ENCODE peak calls at places on chromosomes 4 and X, in five cellular contexts. One of them, this sample, is unnamed.

GRCh38 chrX:46777971-46778810 is 19.3 kb upstream of the SLC9A7 start:
- DNase-seq in natural killer cell: no peak
- DNase-seq in lower leg skin: peak; percentile 23
- DNase-seq in MCF 10A: peak; percentile 25
- DNase-seq in AG04450: no peak
- DNase-seq in this sample: no peak

GRCh38 chr4:123304151-123305021 is 92.2 kb upstream of the SPRY1 start:
- DNase-seq in MCF 10A: no peak
- DNase-seq in natural killer cell: no peak
- DNase-seq in lower leg skin: no peak
- DNase-seq in AG04450: no peak
- DNase-seq in this sample: no peak

GRCh38 chr4:110020139-110020538 is 107.5 kb downstream of the EGF start:
- DNase-seq in lower leg skin: no peak
- DNase-seq in MCF 10A: no peak
- DNase-seq in natural killer cell: no peak
- DNase-seq in AG04450: no peak
- DNase-seq in this sample: no peak

GRCh38 chrX:99820197-99820596 is 589.9 kb downstream of the PCDH19 start:
- DNase-seq in AG04450: no peak
- DNase-seq in natural killer cell: no peak
- DNase-seq in lower leg skin: no peak
- DNase-seq in MCF 10A: no peak
- DNase-seq in this sample: no peak

GRCh38 chrX:23901065-23901464 is 6.7 kb downstream of the APOO start:
- DNase-seq in AG04450: peak; percentile 23
- DNase-seq in lower leg skin: no peak
- DNase-seq in MCF 10A: peak; percentile 95
- DNase-seq in natural killer cell: no peak
- DNase-seq in this sample: no peak

GRCh38 chr4:175946472-175947116 is 119.0 kb upstream of the WDR17 start:
- DNase-seq in natural killer cell: no peak
- DNase-seq in MCF 10A: no peak
- DNase-seq in AG04450: no peak
- DNase-seq in lower leg skin: no peak
- DNase-seq in this sample: no peak

GRCh38 chr4:55807556-55807955 is 12.0 kb upstream of the EXOC1L start:
- DNase-seq in AG04450: no peak
- DNase-seq in MCF 10A: no peak
- DNase-seq in lower leg skin: no peak
- DNase-seq in natural killer cell: no peak
- DNase-seq in this sample: no peak

GRCh38 chr4:18847276-18847890 is 825.8 kb upstream of the LCORL start:
- DNase-seq in AG04450: no peak
- DNase-seq in natural killer cell: no peak
- DNase-seq in lower leg skin: no peak
- DNase-seq in MCF 10A: peak; percentile 6
- DNase-seq in this sample: no peak

GRCh38 chrX:4550018-4550417 is 836.6 kb upstream of the PRKX start:
- DNase-seq in AG04450: no peak
- DNase-seq in MCF 10A: no peak
- DNase-seq in natural killer cell: no peak
- DNase-seq in lower leg skin: no peak
- DNase-seq in this sample: no peak

GRCh38 chr4:133190098-133190497 is 41.0 kb downstream of the PCDH10 start:
- DNase-seq in AG04450: no peak
- DNase-seq in lower leg skin: no peak
- DNase-seq in MCF 10A: no peak
- DNase-seq in natural killer cell: no peak
- DNase-seq in this sample: no peak

GRCh38 chr4:173529505-173530325 is at the start of gene HAND2:
- DNase-seq in MCF 10A: no peak
- DNase-seq in AG04450: no peak
- DNase-seq in natural killer cell: no peak
- DNase-seq in lower leg skin: no peak
- DNase-seq in this sample: peak; percentile 84

GRCh38 chr4:142293536-142293935 is 552.6 kb downstream of the INPP4B start:
- DNase-seq in lower leg skin: no peak
- DNase-seq in MCF 10A: no peak
- DNase-seq in AG04450: peak; percentile 7
- DNase-seq in natural killer cell: no peak
- DNase-seq in this sample: no peak

GRCh38 chr4:41141910-41142309 is 72.4 kb downstream of the APBB2 start:
- DNase-seq in MCF 10A: peak; percentile 69
- DNase-seq in natural killer cell: no peak
- DNase-seq in lower leg skin: no peak
- DNase-seq in AG04450: no peak
- DNase-seq in this sample: no peak

GRCh38 chrX:139063364-139063763 is 351.8 kb upstream of the FGF13 start:
- DNase-seq in lower leg skin: no peak
- DNase-seq in AG04450: no peak
- DNase-seq in natural killer cell: no peak
- DNase-seq in MCF 10A: no peak
- DNase-seq in this sample: no peak

GRCh38 chr4:124060261-124060918 is 652.1 kb downstream of the ANKRD50 start:
- DNase-seq in lower leg skin: peak; percentile 85
- DNase-seq in natural killer cell: no peak
- DNase-seq in AG04450: no peak
- DNase-seq in MCF 10A: peak; percentile 45
- DNase-seq in this sample: no peak

GRCh38 chrX:140354431-140355120 is 150.3 kb downstream of the SOX3 start:
- DNase-seq in AG04450: no peak
- DNase-seq in MCF 10A: no peak
- DNase-seq in lower leg skin: no peak
- DNase-seq in natural killer cell: no peak
- DNase-seq in this sample: no peak

GRCh38 chr4:174633399-174633798 is 111.1 kb upstream of the HPGD start:
- DNase-seq in AG04450: no peak
- DNase-seq in MCF 10A: no peak
- DNase-seq in lower leg skin: no peak
- DNase-seq in natural killer cell: no peak
- DNase-seq in this sample: no peak

GRCh38 chr4:128428397-128428796 is 140.8 kb upstream of the PGRMC2 start:
- DNase-seq in MCF 10A: no peak
- DNase-seq in natural killer cell: no peak
- DNase-seq in lower leg skin: no peak
- DNase-seq in AG04450: no peak
- DNase-seq in this sample: no peak

GRCh38 chr4:128424524-128425195 is 137.0 kb upstream of the PGRMC2 start:
- DNase-seq in natural killer cell: no peak
- DNase-seq in AG04450: no peak
- DNase-seq in MCF 10A: peak; percentile 31
- DNase-seq in lower leg skin: no peak
- DNase-seq in this sample: no peak

GRCh38 chr4:128427832-128428366 is 140.3 kb upstream of the PGRMC2 start:
- DNase-seq in MCF 10A: peak; percentile 88
- DNase-seq in lower leg skin: no peak
- DNase-seq in AG04450: peak; percentile 50
- DNase-seq in natural killer cell: no peak
- DNase-seq in this sample: no peak
- TF ChIP-seq CTCF in MCF 10A: peak; percentile 42
- TF ChIP-seq CTCF in lower leg skin: no peak
- TF ChIP-seq CTCF in AG04450: peak; percentile 61
- TF ChIP-seq CTCF in natural killer cell: no peak
- TF ChIP-seq CTCF in this sample: peak; percentile 50

DNA sequence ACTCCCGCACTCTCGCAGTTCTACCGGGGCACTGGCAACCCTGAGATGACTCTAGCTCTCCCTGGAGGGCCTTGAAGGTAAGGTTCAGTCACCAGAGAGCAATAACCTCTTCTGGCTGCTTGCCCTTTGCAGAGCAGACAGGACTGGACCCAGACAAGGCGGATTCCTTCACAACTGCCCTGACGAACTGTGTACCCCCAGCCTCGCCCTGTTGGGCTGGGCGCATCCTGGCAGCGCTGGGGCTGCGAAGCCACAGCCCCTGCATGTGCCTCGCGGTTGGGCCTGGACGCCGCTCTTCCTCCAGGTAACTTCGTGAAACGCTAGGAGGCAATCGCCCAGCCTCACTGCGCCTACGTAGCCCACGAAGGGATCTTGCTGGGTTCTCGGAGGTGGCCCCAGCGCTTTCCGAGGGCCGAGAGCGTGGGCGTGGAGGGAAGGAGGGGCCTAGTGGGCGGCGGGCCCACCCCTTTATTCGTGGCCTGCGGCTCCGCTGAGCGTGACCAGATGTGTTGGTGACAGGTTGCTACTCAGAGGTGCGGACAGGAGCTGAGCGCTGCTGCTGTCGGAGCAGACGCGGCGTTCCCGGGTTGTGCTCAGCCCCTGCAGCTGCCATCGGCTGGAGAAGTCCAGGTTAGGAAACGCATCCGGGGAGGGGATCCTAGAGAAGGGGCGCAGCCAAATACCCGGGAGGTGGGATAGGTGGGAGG is 1.9 kb upstream of the MAMLD1 start:
- DNase-seq in lower leg skin: no peak
- DNase-seq in MCF 10A: peak; percentile 14
- DNase-seq in natural killer cell: no peak
- DNase-seq in AG04450: no peak
- DNase-seq in this sample: peak; percentile 81
- TF ChIP-seq CTCF in lower leg skin: no peak
- TF ChIP-seq CTCF in MCF 10A: no peak
- TF ChIP-seq CTCF in natural killer cell: no peak
- TF ChIP-seq CTCF in AG04450: peak; percentile 27
- TF ChIP-seq CTCF in this sample: no peak

GRCh38 chrX:154596290-154596929 is 11.5 kb downstream of the CTAG1A start:
- DNase-seq in lower leg skin: peak; percentile 81
- DNase-seq in natural killer cell: no peak
- DNase-seq in MCF 10A: peak; percentile 69
- DNase-seq in AG04450: no peak
- DNase-seq in this sample: peak; percentile 84
- TF ChIP-seq CTCF in lower leg skin: no peak
- TF ChIP-seq CTCF in natural killer cell: no peak
- TF ChIP-seq CTCF in MCF 10A: no peak
- TF ChIP-seq CTCF in AG04450: no peak
- TF ChIP-seq CTCF in this sample: peak; percentile 36

DNA sequence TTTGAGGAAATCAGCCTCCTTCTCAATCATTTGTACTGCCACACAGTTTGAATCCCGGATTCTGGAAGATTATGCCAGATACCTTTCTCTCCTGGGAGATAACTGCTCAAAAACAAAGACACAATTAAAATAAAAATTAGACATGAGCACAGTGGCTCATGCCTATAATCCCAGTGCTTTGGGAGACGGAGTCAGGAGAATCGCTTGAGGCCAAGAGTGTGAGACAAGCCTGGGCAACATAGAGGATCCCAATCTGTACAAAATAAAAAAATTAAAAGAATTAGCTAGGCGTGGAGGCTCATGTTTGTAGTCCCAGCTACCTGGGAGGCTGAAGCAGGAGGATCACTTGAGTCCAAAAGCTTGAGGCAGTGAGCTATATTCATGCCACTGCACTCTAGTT is 376.3 kb upstream of the ZFP42 start:
- DNase-seq in MCF 10A: no peak
- DNase-seq in AG04450: no peak
- DNase-seq in lower leg skin: no peak
- DNase-seq in natural killer cell: no peak
- DNase-seq in this sample: no peak
- TF ChIP-seq CTCF in MCF 10A: no peak
- TF ChIP-seq CTCF in AG04450: no peak
- TF ChIP-seq CTCF in lower leg skin: no peak
- TF ChIP-seq CTCF in natural killer cell: no peak
- TF ChIP-seq CTCF in this sample: no peak

DNA sequence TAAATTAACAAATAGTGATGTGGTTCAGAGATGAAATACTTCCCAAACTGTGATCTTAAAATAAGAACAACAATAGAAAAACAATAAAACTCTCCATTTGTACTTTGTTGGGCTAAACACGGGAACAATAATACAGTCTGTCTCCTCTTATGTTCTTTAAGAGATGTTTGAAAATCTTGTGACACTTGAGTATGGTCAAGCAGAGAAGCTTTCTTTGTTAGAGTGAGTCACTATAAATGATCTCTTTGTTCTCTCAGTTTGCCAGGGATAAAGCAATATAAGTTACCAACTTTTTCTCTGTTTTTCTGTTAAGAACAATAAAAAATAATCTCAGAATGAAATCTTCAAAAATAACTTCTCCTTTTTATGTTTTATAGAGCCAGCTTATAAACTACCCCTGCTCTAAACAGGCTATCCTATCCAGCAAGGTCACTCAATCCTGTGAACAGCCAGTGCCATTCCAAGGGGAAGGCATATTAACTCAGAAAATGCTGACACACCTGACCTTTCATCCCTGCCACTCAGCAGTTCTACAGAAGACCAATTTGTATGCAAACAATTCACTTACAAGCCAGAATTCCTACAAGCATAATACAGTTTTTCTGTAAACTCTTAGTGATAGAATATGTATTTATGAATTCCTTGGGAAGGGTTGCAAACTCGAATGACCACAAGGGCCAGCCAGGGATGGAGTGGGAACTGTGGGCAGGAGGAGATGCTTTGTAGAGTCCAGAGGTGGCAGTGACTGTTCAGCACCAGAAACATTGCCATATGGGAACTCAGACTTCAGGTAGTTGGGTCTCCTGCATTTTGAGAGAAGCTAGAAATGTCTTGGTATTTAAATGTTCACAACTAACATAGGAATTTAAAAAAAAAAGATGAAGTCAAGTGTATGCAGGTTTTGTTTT is 52.2 kb downstream of the AFM start:
- DNase-seq in MCF 10A: no peak
- DNase-seq in lower leg skin: no peak
- DNase-seq in natural killer cell: no peak
- DNase-seq in AG04450: no peak
- DNase-seq in this sample: no peak
- TF ChIP-seq CTCF in MCF 10A: no peak
- TF ChIP-seq CTCF in lower leg skin: no peak
- TF ChIP-seq CTCF in natural killer cell: no peak
- TF ChIP-seq CTCF in AG04450: no peak
- TF ChIP-seq CTCF in this sample: no peak

GRCh38 chrX:148609766-148610698 is 109.6 kb downstream of the AFF2 start:
- DNase-seq in lower leg skin: no peak
- DNase-seq in natural killer cell: no peak
- DNase-seq in AG04450: no peak
- DNase-seq in MCF 10A: peak; percentile 56
- DNase-seq in this sample: no peak

GRCh38 chrX:148611993-148612392 is 111.6 kb downstream of the AFF2 start:
- DNase-seq in natural killer cell: no peak
- DNase-seq in AG04450: no peak
- DNase-seq in lower leg skin: no peak
- DNase-seq in MCF 10A: no peak
- DNase-seq in this sample: no peak

DNA sequence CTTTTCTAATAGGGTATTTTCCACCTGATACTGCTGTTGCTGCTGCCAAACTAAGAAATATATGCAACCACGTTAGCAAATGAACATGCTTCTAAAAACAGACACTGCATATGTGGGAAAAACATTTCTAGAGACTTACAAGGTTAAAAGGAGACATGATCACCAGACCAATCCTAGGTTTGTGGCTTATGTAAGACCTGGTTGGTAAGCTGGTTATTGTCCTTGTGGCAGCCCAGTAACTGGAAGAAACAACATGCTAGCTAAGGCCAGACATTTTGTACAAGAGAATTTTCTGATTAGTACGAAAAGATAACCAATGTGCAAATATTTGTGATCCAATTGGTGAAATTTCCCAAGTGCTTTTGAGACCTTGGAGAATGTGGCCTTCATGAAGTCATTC is 112.0 kb downstream of the AFF2 start:
- DNase-seq in natural killer cell: no peak
- DNase-seq in lower leg skin: no peak
- DNase-seq in AG04450: no peak
- DNase-seq in MCF 10A: no peak
- DNase-seq in this sample: no peak
- TF ChIP-seq CTCF in natural killer cell: no peak
- TF ChIP-seq CTCF in lower leg skin: no peak
- TF ChIP-seq CTCF in AG04450: no peak
- TF ChIP-seq CTCF in MCF 10A: no peak
- TF ChIP-seq CTCF in this sample: no peak

This sample was measured in osteocyte.